ENCODE peak calls at places on chromosome X, in four cellular contexts. One of them, this sample, is unnamed. For H3K4me1, the result is how much of the 10 kb centered on the place peaks cover.

GRCh38 chrX:19613645-19614323 is 98.5 kb upstream of the MAP3K15 start:
- DNase-seq in PC-9: no peak
- DNase-seq in mammary epithelial cell: no peak
- DNase-seq in mesenchymal stem cell: peak
- DNase-seq in this sample: no peak

GRCh38 chrX:70132244-70132643 is 1.0 kb upstream of the IGBP1 start:
- DNase-seq in PC-9: no peak
- DNase-seq in mesenchymal stem cell: no peak
- DNase-seq in mammary epithelial cell: no peak
- DNase-seq in this sample: peak

GRCh38 chrX:27435031-27435430 is 28.1 kb downstream of the PPP4R3C start:
- DNase-seq in mesenchymal stem cell: no peak
- DNase-seq in mammary epithelial cell: no peak
- DNase-seq in PC-9: no peak
- DNase-seq in this sample: no peak

GRCh38 chrX:71098302-71098701 is 2.7 kb downstream of the FOXO4 start:
- DNase-seq in mesenchymal stem cell: peak
- DNase-seq in PC-9: peak
- DNase-seq in mammary epithelial cell: no peak
- DNase-seq in this sample: peak

GRCh38 chrX:73916931-73917657 is 354.1 kb downstream of the CHIC1 start:
- DNase-seq in mesenchymal stem cell: peak
- DNase-seq in PC-9: no peak
- DNase-seq in mammary epithelial cell: peak
- DNase-seq in this sample: no peak

GRCh38 chrX:151396042-151396826 is 772 bp upstream of the VMA21 start:
- DNase-seq in mesenchymal stem cell: peak
- DNase-seq in PC-9: no peak
- DNase-seq in mammary epithelial cell: no peak
- DNase-seq in this sample: peak

GRCh38 chrX:39983715-39984114 is 114.0 kb downstream of the BCOR start:
- DNase-seq in PC-9: no peak
- DNase-seq in mammary epithelial cell: peak
- DNase-seq in mesenchymal stem cell: no peak
- DNase-seq in this sample: no peak

GRCh38 chrX:49726966-49727365 is 31.2 kb upstream of the PAGE1 start:
- DNase-seq in PC-9: no peak
- DNase-seq in mesenchymal stem cell: no peak
- DNase-seq in mammary epithelial cell: no peak
- DNase-seq in this sample: no peak

GRCh38 chrX:77628294-77629025 is 157.6 kb downstream of the ATRX start:
- DNase-seq in mesenchymal stem cell: no peak
- DNase-seq in PC-9: no peak
- DNase-seq in mammary epithelial cell: no peak
- DNase-seq in this sample: no peak

GRCh38 chrX:103309860-103310591 is 764 bp downstream of the BEX2 start:
- DNase-seq in mesenchymal stem cell: no peak
- DNase-seq in mammary epithelial cell: no peak
- DNase-seq in PC-9: no peak
- DNase-seq in this sample: no peak

GRCh38 chrX:112672788-112673560 is 6.8 kb downstream of the LHFPL1 start:
- DNase-seq in PC-9: no peak
- DNase-seq in mesenchymal stem cell: no peak
- DNase-seq in mammary epithelial cell: no peak
- DNase-seq in this sample: no peak

GRCh38 chrX:151902813-151903591 is 9.7 kb upstream of the MAGEA4 start:
- DNase-seq in mammary epithelial cell: peak
- DNase-seq in PC-9: peak
- DNase-seq in mesenchymal stem cell: peak
- DNase-seq in this sample: no peak

GRCh38 chrX:73562458-73562857 is 539 bp upstream of the CHIC1 start:
- DNase-seq in mammary epithelial cell: no peak
- DNase-seq in mesenchymal stem cell: no peak
- DNase-seq in PC-9: no peak
- DNase-seq in this sample: peak

GRCh38 chrX:8245411-8245810 is 74.3 kb upstream of the VCX2 start:
- DNase-seq in mammary epithelial cell: no peak
- DNase-seq in PC-9: no peak
- DNase-seq in mesenchymal stem cell: no peak
- DNase-seq in this sample: no peak

GRCh38 chrX:43676960-43677582 is 21.0 kb downstream of the MAOA start:
- DNase-seq in mesenchymal stem cell: peak
- DNase-seq in PC-9: no peak
- DNase-seq in mammary epithelial cell: peak
- DNase-seq in this sample: no peak

GRCh38 chrX:17559728-17560379 is 177.4 kb upstream of the SCML1 start:
- DNase-seq in PC-9: peak
- DNase-seq in mesenchymal stem cell: peak
- DNase-seq in mammary epithelial cell: peak
- DNase-seq in this sample: no peak

GRCh38 chrX:153669174-153669890 is 4.3 kb downstream of the PNCK start:
- DNase-seq in mesenchymal stem cell: no peak
- DNase-seq in PC-9: no peak
- DNase-seq in mammary epithelial cell: no peak
- DNase-seq in this sample: peak

GRCh38 chrX:155144926-155145325 is 71.3 kb upstream of the VBP1 start:
- DNase-seq in PC-9: no peak
- DNase-seq in mammary epithelial cell: peak
- DNase-seq in mesenchymal stem cell: no peak
- DNase-seq in this sample: no peak

GRCh38 chrX:68511255-68511654 is 12.4 kb downstream of the YIPF6 start:
- DNase-seq in mesenchymal stem cell: peak
- DNase-seq in mammary epithelial cell: peak
- DNase-seq in PC-9: peak
- DNase-seq in this sample: peak

GRCh38 chrX:28550331-28550872 is 36.8 kb upstream of the IL1RAPL1 start:
- DNase-seq in PC-9: no peak
- DNase-seq in mesenchymal stem cell: no peak
- DNase-seq in mammary epithelial cell: no peak
- DNase-seq in this sample: no peak

GRCh38 chrX:133911816-133912495 is 73.4 kb downstream of the GPC3 start:
- DNase-seq in mesenchymal stem cell: no peak
- DNase-seq in mammary epithelial cell: no peak
- DNase-seq in PC-9: no peak
- DNase-seq in this sample: no peak

GRCh38 chrX:150269613-150270254 is 93.4 kb upstream of the MAMLD1 start:
- DNase-seq in PC-9: no peak
- DNase-seq in mammary epithelial cell: no peak
- DNase-seq in mesenchymal stem cell: no peak
- DNase-seq in this sample: no peak

GRCh38 chrX:25175743-25176142 is 160.0 kb upstream of the ARX start:
- DNase-seq in mammary epithelial cell: no peak
- DNase-seq in mesenchymal stem cell: no peak
- DNase-seq in PC-9: no peak
- DNase-seq in this sample: no peak

GRCh38 chrX:30799327-30799726 is 89.7 kb downstream of the TAB3 start:
- DNase-seq in PC-9: no peak
- DNase-seq in mesenchymal stem cell: no peak
- DNase-seq in mammary epithelial cell: no peak
- DNase-seq in this sample: no peak

GRCh38 chrX:53445977-53446376 is 11.8 kb upstream of the HSD17B10 start:
- DNase-seq in mammary epithelial cell: peak
- DNase-seq in mesenchymal stem cell: peak
- DNase-seq in PC-9: peak
- DNase-seq in this sample: no peak

GRCh38 chrX:13983734-13984133 is 46.0 kb downstream of the GEMIN8 start:
- DNase-seq in mesenchymal stem cell: no peak
- DNase-seq in mammary epithelial cell: no peak
- DNase-seq in PC-9: no peak
- DNase-seq in this sample: peak

GRCh38 chrX:56120242-56120641 is 111.9 kb upstream of the KLF8 start:
- DNase-seq in mammary epithelial cell: no peak
- DNase-seq in PC-9: no peak
- DNase-seq in mesenchymal stem cell: no peak
- DNase-seq in this sample: no peak

GRCh38 chrX:136450050-136450830 is 37.5 kb upstream of the BRS3 start:
- DNase-seq in mesenchymal stem cell: peak
- DNase-seq in mammary epithelial cell: no peak
- DNase-seq in PC-9: peak
- DNase-seq in this sample: no peak

GRCh38 chrX:130174051-130174704 is 2.4 kb downstream of the RAB33A start:
- DNase-seq in PC-9: peak
- DNase-seq in mesenchymal stem cell: peak
- DNase-seq in mammary epithelial cell: no peak
- DNase-seq in this sample: no peak

GRCh38 chrX:104391905-104392304 is 137.2 kb upstream of the ESX1 start:
- DNase-seq in mesenchymal stem cell: no peak
- DNase-seq in PC-9: no peak
- DNase-seq in mammary epithelial cell: no peak
- DNase-seq in this sample: no peak

GRCh38 chrX:41716767-41717473 is 7.1 kb upstream of the GPR82 start:
- DNase-seq in mammary epithelial cell: no peak
- DNase-seq in PC-9: no peak
- DNase-seq in mesenchymal stem cell: no peak
- DNase-seq in this sample: no peak
- H3K27ac ChIP-seq in mammary epithelial cell: no peak
- H3K27ac ChIP-seq in PC-9: no peak
- H3K27ac ChIP-seq in mesenchymal stem cell: no peak
- H3K27ac ChIP-seq in this sample: no peak

DNA sequence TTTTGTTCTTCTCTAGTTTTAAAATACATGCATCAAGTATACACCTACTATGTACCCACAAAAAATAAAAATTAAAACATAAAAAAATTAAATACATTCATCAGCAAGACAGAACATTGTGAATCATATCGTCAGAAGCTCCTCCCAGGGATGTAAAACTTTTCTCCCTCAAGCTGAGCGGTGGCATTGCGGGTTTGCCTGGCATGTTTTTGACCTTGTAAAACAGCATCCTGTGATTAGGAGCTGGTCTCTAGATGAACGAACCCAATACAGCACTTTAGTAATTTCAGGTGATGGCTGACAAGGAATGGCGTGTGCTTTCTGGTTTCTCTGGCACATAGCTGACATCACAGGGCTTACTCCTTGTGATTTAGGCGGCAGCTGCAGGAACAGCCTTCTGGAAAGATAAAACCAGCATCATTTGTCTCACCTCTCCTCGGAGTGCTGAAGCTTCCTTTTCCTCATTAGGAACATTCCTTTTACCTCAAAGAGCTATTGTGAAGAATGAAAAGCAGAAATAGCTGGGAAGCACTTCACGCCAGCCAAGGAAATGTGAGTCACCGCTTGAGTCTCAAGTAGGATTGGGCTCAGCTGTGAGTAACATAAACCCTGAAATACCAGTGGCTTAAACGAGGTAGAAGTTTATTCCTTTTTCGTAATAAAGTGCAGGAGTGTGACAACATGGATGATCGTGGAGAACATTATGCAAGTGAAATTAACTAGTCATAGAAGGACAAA is 44.3 kb downstream of the NYX start:
- DNase-seq in PC-9: peak
- DNase-seq in mesenchymal stem cell: peak
- DNase-seq in mammary epithelial cell: peak
- DNase-seq in this sample: no peak
- H2AFZ ChIP-seq in PC-9: no peak
- H2AFZ ChIP-seq in mesenchymal stem cell: no peak
- H2AFZ ChIP-seq in mammary epithelial cell: peak
- H2AFZ ChIP-seq in this sample: no peak

GRCh38 chrX:1486749-1487361 is 34.1 kb upstream of the ASMTL start:
- DNase-seq in mesenchymal stem cell: no peak
- DNase-seq in PC-9: no peak
- DNase-seq in mammary epithelial cell: no peak
- DNase-seq in this sample: no peak
- H3K4me1 ChIP-seq in mesenchymal stem cell: under half
- H3K4me1 ChIP-seq in PC-9: under half
- H3K4me1 ChIP-seq in mammary epithelial cell: under half
- H3K4me1 ChIP-seq in this sample: half or more

GRCh38 chrX:2514131-2514530 is 13.4 kb upstream of the DHRSX start:
- DNase-seq in mesenchymal stem cell: no peak
- DNase-seq in PC-9: no peak
- DNase-seq in mammary epithelial cell: no peak
- DNase-seq in this sample: peak
- H3K27ac ChIP-seq in mesenchymal stem cell: no peak
- H3K27ac ChIP-seq in PC-9: no peak
- H3K27ac ChIP-seq in mammary epithelial cell: no peak
- H3K27ac ChIP-seq in this sample: peak

GRCh38 chrX:23742174-23742692 is 843 bp downstream of the ACOT9 start:
- DNase-seq in mesenchymal stem cell: peak
- DNase-seq in PC-9: peak
- DNase-seq in mammary epithelial cell: peak
- DNase-seq in this sample: peak
- H2AFZ ChIP-seq in mesenchymal stem cell: no peak
- H2AFZ ChIP-seq in PC-9: no peak
- H2AFZ ChIP-seq in mammary epithelial cell: peak
- H2AFZ ChIP-seq in this sample: peak

GRCh38 chrX:12955882-12956703 is 18.8 kb upstream of the TMSB4X start:
- DNase-seq in mammary epithelial cell: peak
- DNase-seq in PC-9: peak
- DNase-seq in mesenchymal stem cell: peak
- DNase-seq in this sample: peak
- H3K4me1 ChIP-seq in mammary epithelial cell: under half
- H3K4me1 ChIP-seq in PC-9: under half
- H3K4me1 ChIP-seq in mesenchymal stem cell: under half
- H3K4me1 ChIP-seq in this sample: half or more

GRCh38 chrX:9526965-9527364 is 62.1 kb downstream of the TBL1X start:
- DNase-seq in mammary epithelial cell: no peak
- DNase-seq in PC-9: no peak
- DNase-seq in mesenchymal stem cell: no peak
- DNase-seq in this sample: no peak
- H3K27ac ChIP-seq in mammary epithelial cell: no peak
- H3K27ac ChIP-seq in PC-9: no peak
- H3K27ac ChIP-seq in mesenchymal stem cell: no peak
- H3K27ac ChIP-seq in this sample: no peak

GRCh38 chrX:142828129-142828528 is 197.6 kb upstream of the SPANXN4 start:
- DNase-seq in PC-9: no peak
- DNase-seq in mesenchymal stem cell: no peak
- DNase-seq in mammary epithelial cell: no peak
- DNase-seq in this sample: no peak
- H2AFZ ChIP-seq in PC-9: no peak
- H2AFZ ChIP-seq in mesenchymal stem cell: no peak
- H2AFZ ChIP-seq in mammary epithelial cell: no peak
- H2AFZ ChIP-seq in this sample: no peak

DNA sequence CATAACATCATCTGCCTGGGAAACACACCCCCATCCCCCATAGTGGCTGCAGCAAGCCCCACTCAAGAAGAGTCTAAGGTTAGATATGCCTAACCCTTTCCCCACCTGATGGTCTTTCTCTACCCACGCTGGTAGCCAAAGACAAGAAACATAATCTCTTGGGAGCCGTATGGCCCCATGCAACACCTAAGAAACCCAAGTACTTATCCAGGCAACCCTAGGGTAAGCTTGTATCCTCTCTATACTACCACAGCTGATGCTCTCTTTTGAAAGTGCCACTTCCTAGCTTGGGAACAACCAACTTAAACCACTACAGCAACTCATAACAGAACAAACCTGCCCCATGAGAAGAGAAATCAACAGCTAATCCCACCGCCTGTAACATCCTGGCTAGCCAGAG is 161.1 kb downstream of the MSN start:
- DNase-seq in mesenchymal stem cell: no peak
- DNase-seq in mammary epithelial cell: no peak
- DNase-seq in PC-9: no peak
- DNase-seq in this sample: no peak
- H3K4me1 ChIP-seq in mesenchymal stem cell: under half
- H3K4me1 ChIP-seq in mammary epithelial cell: under half
- H3K4me1 ChIP-seq in PC-9: under half
- H3K4me1 ChIP-seq in this sample: under half

This sample was measured in OCI-LY7.